ENCODE peak calls at places on chromosomes 4 and X, in four cellular contexts. One of them, this sample, is unnamed.

GRCh38 chrX:97876697-97877407 is 993.1 kb downstream of the RPA4 start:
- DNase-seq in iris pigment epithelial cell: no peak
- DNase-seq in foreskin fibroblast: peak; percentile 10
- DNase-seq in activated CD8-positive, alpha-beta T cell treated with anti-CD3 and anti-CD28 coated beads, Interleukin-2, amount 10 ng/mL, durations not matched to agents 7 days and 5 days: no peak
- DNase-seq in this sample: no peak

GRCh38 chrX:99480728-99481127 is 929.3 kb downstream of the PCDH19 start:
- DNase-seq in iris pigment epithelial cell: no peak
- DNase-seq in foreskin fibroblast: no peak
- DNase-seq in activated CD8-positive, alpha-beta T cell treated with anti-CD3 and anti-CD28 coated beads, Interleukin-2, amount 10 ng/mL, durations not matched to agents 7 days and 5 days: no peak
- DNase-seq in this sample: no peak

GRCh38 chr4:8181119-8181518 is 18.0 kb upstream of the SH3TC1 start:
- DNase-seq in iris pigment epithelial cell: no peak
- DNase-seq in foreskin fibroblast: no peak
- DNase-seq in activated CD8-positive, alpha-beta T cell treated with anti-CD3 and anti-CD28 coated beads, Interleukin-2, amount 10 ng/mL, durations not matched to agents 7 days and 5 days: no peak
- DNase-seq in this sample: no peak

GRCh38 chr4:180950377-180950776 is 1292.8 kb upstream of the TENM3 start:
- DNase-seq in iris pigment epithelial cell: no peak
- DNase-seq in foreskin fibroblast: no peak
- DNase-seq in activated CD8-positive, alpha-beta T cell treated with anti-CD3 and anti-CD28 coated beads, Interleukin-2, amount 10 ng/mL, durations not matched to agents 7 days and 5 days: no peak
- DNase-seq in this sample: no peak

GRCh38 chr4:10080874-10081606 is 35.6 kb downstream of the WDR1 start:
- DNase-seq in iris pigment epithelial cell: no peak
- DNase-seq in foreskin fibroblast: no peak
- DNase-seq in activated CD8-positive, alpha-beta T cell treated with anti-CD3 and anti-CD28 coated beads, Interleukin-2, amount 10 ng/mL, durations not matched to agents 7 days and 5 days: no peak
- DNase-seq in this sample: no peak

GRCh38 chrX:131704136-131704695 is 160.3 kb downstream of the OR13H1 start:
- DNase-seq in iris pigment epithelial cell: peak; percentile 69
- DNase-seq in foreskin fibroblast: no peak
- DNase-seq in activated CD8-positive, alpha-beta T cell treated with anti-CD3 and anti-CD28 coated beads, Interleukin-2, amount 10 ng/mL, durations not matched to agents 7 days and 5 days: no peak
- DNase-seq in this sample: no peak

GRCh38 chrX:30065226-30065625 is 150.1 kb upstream of the MAGEB2 start:
- DNase-seq in iris pigment epithelial cell: peak; percentile 59
- DNase-seq in foreskin fibroblast: no peak
- DNase-seq in activated CD8-positive, alpha-beta T cell treated with anti-CD3 and anti-CD28 coated beads, Interleukin-2, amount 10 ng/mL, durations not matched to agents 7 days and 5 days: no peak
- DNase-seq in this sample: no peak

GRCh38 chrX:12843668-12844279 is 23.1 kb upstream of the TLR7 start:
- DNase-seq in iris pigment epithelial cell: no peak
- DNase-seq in foreskin fibroblast: no peak
- DNase-seq in activated CD8-positive, alpha-beta T cell treated with anti-CD3 and anti-CD28 coated beads, Interleukin-2, amount 10 ng/mL, durations not matched to agents 7 days and 5 days: no peak
- DNase-seq in this sample: no peak

GRCh38 chr4:74752798-74753197 is 41.5 kb downstream of the BTC start:
- DNase-seq in iris pigment epithelial cell: no peak
- DNase-seq in foreskin fibroblast: no peak
- DNase-seq in activated CD8-positive, alpha-beta T cell treated with anti-CD3 and anti-CD28 coated beads, Interleukin-2, amount 10 ng/mL, durations not matched to agents 7 days and 5 days: no peak
- DNase-seq in this sample: no peak

GRCh38 chr4:3845094-3845743 is 79.0 kb downstream of the ADRA2C start:
- DNase-seq in iris pigment epithelial cell: no peak
- DNase-seq in foreskin fibroblast: no peak
- DNase-seq in activated CD8-positive, alpha-beta T cell treated with anti-CD3 and anti-CD28 coated beads, Interleukin-2, amount 10 ng/mL, durations not matched to agents 7 days and 5 days: no peak
- DNase-seq in this sample: no peak

GRCh38 chrX:39724544-39724943 is 373.2 kb downstream of the BCOR start:
- DNase-seq in iris pigment epithelial cell: no peak
- DNase-seq in foreskin fibroblast: no peak
- DNase-seq in activated CD8-positive, alpha-beta T cell treated with anti-CD3 and anti-CD28 coated beads, Interleukin-2, amount 10 ng/mL, durations not matched to agents 7 days and 5 days: peak; percentile 32
- DNase-seq in this sample: no peak

GRCh38 chr4:160034501-160034900 is 931.6 kb downstream of the RAPGEF2 start:
- DNase-seq in iris pigment epithelial cell: no peak
- DNase-seq in foreskin fibroblast: no peak
- DNase-seq in activated CD8-positive, alpha-beta T cell treated with anti-CD3 and anti-CD28 coated beads, Interleukin-2, amount 10 ng/mL, durations not matched to agents 7 days and 5 days: no peak
- DNase-seq in this sample: no peak

GRCh38 chr4:78457751-78458150 is 93.8 kb upstream of the ANXA3 start:
- DNase-seq in iris pigment epithelial cell: no peak
- DNase-seq in foreskin fibroblast: no peak
- DNase-seq in activated CD8-positive, alpha-beta T cell treated with anti-CD3 and anti-CD28 coated beads, Interleukin-2, amount 10 ng/mL, durations not matched to agents 7 days and 5 days: no peak
- DNase-seq in this sample: no peak

GRCh38 chrX:153722704-153723350 is 1.4 kb downstream of the BCAP31 start:
- DNase-seq in iris pigment epithelial cell: peak; percentile 11
- DNase-seq in foreskin fibroblast: no peak
- DNase-seq in activated CD8-positive, alpha-beta T cell treated with anti-CD3 and anti-CD28 coated beads, Interleukin-2, amount 10 ng/mL, durations not matched to agents 7 days and 5 days: no peak
- DNase-seq in this sample: no peak

GRCh38 chr4:1792832-1793495 is at the start of gene FGFR3:
- DNase-seq in iris pigment epithelial cell: no peak
- DNase-seq in foreskin fibroblast: no peak
- DNase-seq in activated CD8-positive, alpha-beta T cell treated with anti-CD3 and anti-CD28 coated beads, Interleukin-2, amount 10 ng/mL, durations not matched to agents 7 days and 5 days: peak; percentile 31
- DNase-seq in this sample: peak; percentile 78

GRCh38 chr4:39083164-39083563 is 21.1 kb downstream of the KLHL5 start:
- DNase-seq in iris pigment epithelial cell: peak; percentile 28
- DNase-seq in foreskin fibroblast: peak; percentile 11
- DNase-seq in activated CD8-positive, alpha-beta T cell treated with anti-CD3 and anti-CD28 coated beads, Interleukin-2, amount 10 ng/mL, durations not matched to agents 7 days and 5 days: no peak
- DNase-seq in this sample: no peak

GRCh38 chr4:138669479-138670165 is 346.0 kb upstream of the NOCT start:
- DNase-seq in iris pigment epithelial cell: peak; percentile 89
- DNase-seq in foreskin fibroblast: peak; percentile 24
- DNase-seq in activated CD8-positive, alpha-beta T cell treated with anti-CD3 and anti-CD28 coated beads, Interleukin-2, amount 10 ng/mL, durations not matched to agents 7 days and 5 days: no peak
- DNase-seq in this sample: no peak

GRCh38 chr4:88257726-88258125 is 26.6 kb downstream of the PPM1K start:
- DNase-seq in iris pigment epithelial cell: no peak
- DNase-seq in foreskin fibroblast: no peak
- DNase-seq in activated CD8-positive, alpha-beta T cell treated with anti-CD3 and anti-CD28 coated beads, Interleukin-2, amount 10 ng/mL, durations not matched to agents 7 days and 5 days: no peak
- DNase-seq in this sample: no peak

GRCh38 chrX:132063862-132064261 is 40.8 kb downstream of the STK26 start:
- DNase-seq in iris pigment epithelial cell: no peak
- DNase-seq in foreskin fibroblast: no peak
- DNase-seq in activated CD8-positive, alpha-beta T cell treated with anti-CD3 and anti-CD28 coated beads, Interleukin-2, amount 10 ng/mL, durations not matched to agents 7 days and 5 days: no peak
- DNase-seq in this sample: no peak

GRCh38 chr4:499563-499962 is 553 bp downstream of the PIGG start:
- DNase-seq in iris pigment epithelial cell: no peak
- DNase-seq in foreskin fibroblast: no peak
- DNase-seq in activated CD8-positive, alpha-beta T cell treated with anti-CD3 and anti-CD28 coated beads, Interleukin-2, amount 10 ng/mL, durations not matched to agents 7 days and 5 days: no peak
- DNase-seq in this sample: no peak

GRCh38 chrX:129230850-129231512 is 292.3 kb downstream of the SMARCA1 start:
- DNase-seq in iris pigment epithelial cell: no peak
- DNase-seq in foreskin fibroblast: no peak
- DNase-seq in activated CD8-positive, alpha-beta T cell treated with anti-CD3 and anti-CD28 coated beads, Interleukin-2, amount 10 ng/mL, durations not matched to agents 7 days and 5 days: no peak
- DNase-seq in this sample: no peak

This sample was measured in activated effector memory CD4-positive, alpha-beta T cell treated with anti-CD3 and anti-CD28 coated beads, Interleukin-2, amount 50 U/mL, for 16 hours.